ENCODE peak calls at places on chromosomes 1 and 21, in six cellular contexts. One of them, this sample, is unnamed.

GRCh38 chr1:93814059-93814794 is 64.8 kb downstream of the DNTTIP2 start:
- DNase-seq in Karpas-422: peak; percentile 87
- DNase-seq in breast epithelium: no peak
- DNase-seq in BE2C: peak; percentile 58
- DNase-seq in T-helper 9 cell: no peak
- DNase-seq in Kasumi-1: peak; percentile 88
- DNase-seq in this sample: no peak

GRCh38 chr1:72568113-72568512 is 285.8 kb upstream of the NEGR1 start:
- DNase-seq in Karpas-422: no peak
- DNase-seq in breast epithelium: no peak
- DNase-seq in BE2C: no peak
- DNase-seq in T-helper 9 cell: no peak
- DNase-seq in Kasumi-1: no peak
- DNase-seq in this sample: no peak

GRCh38 chr1:160284220-160284781 is 632 bp downstream of the PEX19 start:
- DNase-seq in Karpas-422: peak; percentile 56
- DNase-seq in breast epithelium: no peak
- DNase-seq in BE2C: no peak
- DNase-seq in T-helper 9 cell: no peak
- DNase-seq in Kasumi-1: peak; percentile 20
- DNase-seq in this sample: no peak

GRCh38 chr1:158686430-158687009 is at the start of gene SPTA1:
- DNase-seq in Karpas-422: no peak
- DNase-seq in breast epithelium: no peak
- DNase-seq in BE2C: no peak
- DNase-seq in T-helper 9 cell: no peak
- DNase-seq in Kasumi-1: no peak
- DNase-seq in this sample: no peak

GRCh38 chr1:178093958-178094751 is at the start of gene RASAL2:
- DNase-seq in Karpas-422: no peak
- DNase-seq in breast epithelium: peak; percentile 71
- DNase-seq in BE2C: peak; percentile 58
- DNase-seq in T-helper 9 cell: no peak
- DNase-seq in Kasumi-1: peak; percentile 24
- DNase-seq in this sample: peak; percentile 85

GRCh38 chr1:36755313-36756230 is 272.9 kb upstream of the CSF3R start:
- DNase-seq in Karpas-422: no peak
- DNase-seq in breast epithelium: no peak
- DNase-seq in BE2C: no peak
- DNase-seq in T-helper 9 cell: no peak
- DNase-seq in Kasumi-1: no peak
- DNase-seq in this sample: no peak

GRCh38 chr1:207049514-207049913 is 1.5 kb downstream of the YOD1 start:
- DNase-seq in Karpas-422: no peak
- DNase-seq in breast epithelium: no peak
- DNase-seq in BE2C: no peak
- DNase-seq in T-helper 9 cell: no peak
- DNase-seq in Kasumi-1: no peak
- DNase-seq in this sample: no peak

GRCh38 chr1:47624531-47624930 is 186.7 kb downstream of the FOXD2 start:
- DNase-seq in Karpas-422: peak; percentile 74
- DNase-seq in breast epithelium: no peak
- DNase-seq in BE2C: no peak
- DNase-seq in T-helper 9 cell: no peak
- DNase-seq in Kasumi-1: no peak
- DNase-seq in this sample: no peak

GRCh38 chr1:44788120-44788860 is at the start of gene BEST4:
- DNase-seq in Karpas-422: no peak
- DNase-seq in breast epithelium: no peak
- DNase-seq in BE2C: no peak
- DNase-seq in T-helper 9 cell: no peak
- DNase-seq in Kasumi-1: no peak
- DNase-seq in this sample: no peak

GRCh38 chr1:22978299-22978698 is 5.6 kb upstream of the LACTBL1 start:
- DNase-seq in Karpas-422: no peak
- DNase-seq in breast epithelium: no peak
- DNase-seq in BE2C: no peak
- DNase-seq in T-helper 9 cell: no peak
- DNase-seq in Kasumi-1: no peak
- DNase-seq in this sample: no peak

GRCh38 chr1:116568925-116569490 is 1.8 kb downstream of the CD58 start:
- DNase-seq in Karpas-422: no peak
- DNase-seq in breast epithelium: no peak
- DNase-seq in BE2C: no peak
- DNase-seq in T-helper 9 cell: no peak
- DNase-seq in Kasumi-1: no peak
- DNase-seq in this sample: no peak

GRCh38 chr1:35832515-35832914 is 24.7 kb downstream of the AGO4 start:
- DNase-seq in Karpas-422: no peak
- DNase-seq in breast epithelium: no peak
- DNase-seq in BE2C: no peak
- DNase-seq in T-helper 9 cell: no peak
- DNase-seq in Kasumi-1: no peak
- DNase-seq in this sample: no peak

GRCh38 chr1:45331436-45332345 is 5.0 kb downstream of the HPDL start:
- DNase-seq in Karpas-422: no peak
- DNase-seq in breast epithelium: no peak
- DNase-seq in BE2C: no peak
- DNase-seq in T-helper 9 cell: no peak
- DNase-seq in Kasumi-1: no peak
- DNase-seq in this sample: no peak

GRCh38 chr1:237084399-237085077 is 42.6 kb downstream of the RYR2 start:
- DNase-seq in Karpas-422: no peak
- DNase-seq in breast epithelium: no peak
- DNase-seq in BE2C: no peak
- DNase-seq in T-helper 9 cell: no peak
- DNase-seq in Kasumi-1: no peak
- DNase-seq in this sample: no peak

GRCh38 chr21:35053356-35054096 is 4.4 kb upstream of the RUNX1 start:
- DNase-seq in Karpas-422: no peak
- DNase-seq in breast epithelium: no peak
- DNase-seq in BE2C: no peak
- DNase-seq in T-helper 9 cell: no peak
- DNase-seq in Kasumi-1: no peak
- DNase-seq in this sample: no peak

GRCh38 chr1:37423810-37424209 is 50.6 kb upstream of the ZC3H12A start:
- DNase-seq in Karpas-422: peak; percentile 65
- DNase-seq in breast epithelium: no peak
- DNase-seq in BE2C: no peak
- DNase-seq in T-helper 9 cell: no peak
- DNase-seq in Kasumi-1: no peak
- DNase-seq in this sample: no peak

GRCh38 chr1:20413136-20413790 is 72.7 kb downstream of the CAMK2N1 start:
- DNase-seq in Karpas-422: no peak
- DNase-seq in breast epithelium: no peak
- DNase-seq in BE2C: no peak
- DNase-seq in T-helper 9 cell: no peak
- DNase-seq in Kasumi-1: no peak
- DNase-seq in this sample: peak; percentile 59

GRCh38 chr1:31523012-31523411 is 53.3 kb upstream of the TINAGL1 start:
- DNase-seq in Karpas-422: no peak
- DNase-seq in breast epithelium: no peak
- DNase-seq in BE2C: no peak
- DNase-seq in T-helper 9 cell: no peak
- DNase-seq in Kasumi-1: no peak
- DNase-seq in this sample: no peak

GRCh38 chr1:179298952-179299351 is 5.4 kb downstream of the SOAT1 start:
- DNase-seq in Karpas-422: no peak
- DNase-seq in breast epithelium: no peak
- DNase-seq in BE2C: no peak
- DNase-seq in T-helper 9 cell: peak; percentile 26
- DNase-seq in Kasumi-1: no peak
- DNase-seq in this sample: no peak

GRCh38 chr1:15843826-15844572 is 3.5 kb upstream of the SPEN start:
- DNase-seq in Karpas-422: peak; percentile 93
- DNase-seq in breast epithelium: no peak
- DNase-seq in BE2C: no peak
- DNase-seq in T-helper 9 cell: no peak
- DNase-seq in Kasumi-1: no peak
- DNase-seq in this sample: no peak

GRCh38 chr21:40047993-40048730 is 180.9 kb downstream of the PCP4 start:
- DNase-seq in Karpas-422: no peak
- DNase-seq in breast epithelium: no peak
- DNase-seq in BE2C: no peak
- DNase-seq in T-helper 9 cell: no peak
- DNase-seq in Kasumi-1: no peak
- DNase-seq in this sample: no peak

GRCh38 chr1:212558665-212559480 is 49.7 kb upstream of the ATF3 start:
- DNase-seq in Karpas-422: peak; percentile 97
- DNase-seq in breast epithelium: peak; percentile 95
- DNase-seq in BE2C: peak; percentile 92
- DNase-seq in T-helper 9 cell: peak; percentile 90
- DNase-seq in Kasumi-1: peak; percentile 81
- DNase-seq in this sample: peak; percentile 95

GRCh38 chr1:7039590-7039989 is 254.3 kb downstream of the CAMTA1 start:
- DNase-seq in Karpas-422: no peak
- DNase-seq in breast epithelium: no peak
- DNase-seq in BE2C: no peak
- DNase-seq in T-helper 9 cell: no peak
- DNase-seq in Kasumi-1: no peak
- DNase-seq in this sample: no peak

GRCh38 chr1:154859786-154860153 is 10.3 kb downstream of the KCNN3 start:
- DNase-seq in Karpas-422: peak; percentile 93
- DNase-seq in breast epithelium: no peak
- DNase-seq in BE2C: no peak
- DNase-seq in T-helper 9 cell: no peak
- DNase-seq in Kasumi-1: no peak
- DNase-seq in this sample: no peak

GRCh38 chr1:42239555-42239954 is 75.0 kb upstream of the GUCA2A start:
- DNase-seq in Karpas-422: no peak
- DNase-seq in breast epithelium: no peak
- DNase-seq in BE2C: no peak
- DNase-seq in T-helper 9 cell: no peak
- DNase-seq in Kasumi-1: no peak
- DNase-seq in this sample: no peak

GRCh38 chr1:20962576-20963258 is 175.6 kb upstream of the HP1BP3 start:
- DNase-seq in Karpas-422: no peak
- DNase-seq in breast epithelium: no peak
- DNase-seq in BE2C: no peak
- DNase-seq in T-helper 9 cell: no peak
- DNase-seq in Kasumi-1: no peak
- DNase-seq in this sample: no peak

GRCh38 chr1:41394918-41395598 is 33.8 kb downstream of the FOXO6 start:
- DNase-seq in Karpas-422: peak; percentile 74
- DNase-seq in breast epithelium: no peak
- DNase-seq in BE2C: peak; percentile 26
- DNase-seq in T-helper 9 cell: no peak
- DNase-seq in Kasumi-1: peak; percentile 25
- DNase-seq in this sample: no peak

GRCh38 chr1:115400891-115401290 is 62.8 kb upstream of the NGF start:
- DNase-seq in Karpas-422: peak; percentile 42
- DNase-seq in breast epithelium: no peak
- DNase-seq in BE2C: no peak
- DNase-seq in T-helper 9 cell: no peak
- DNase-seq in Kasumi-1: no peak
- DNase-seq in this sample: no peak

GRCh38 chr1:197811769-197812168 is 36.5 kb upstream of the DENND1B start:
- DNase-seq in Karpas-422: no peak
- DNase-seq in breast epithelium: no peak
- DNase-seq in BE2C: no peak
- DNase-seq in T-helper 9 cell: no peak
- DNase-seq in Kasumi-1: no peak
- DNase-seq in this sample: no peak

GRCh38 chr1:43018091-43018490 is 59.4 kb upstream of the SLC2A1 start:
- DNase-seq in Karpas-422: no peak
- DNase-seq in breast epithelium: no peak
- DNase-seq in BE2C: no peak
- DNase-seq in T-helper 9 cell: no peak
- DNase-seq in Kasumi-1: no peak
- DNase-seq in this sample: no peak

GRCh38 chr1:154954541-154954940 is 1.4 kb downstream of the PBXIP1 start:
- DNase-seq in Karpas-422: no peak
- DNase-seq in breast epithelium: no peak
- DNase-seq in BE2C: no peak
- DNase-seq in T-helper 9 cell: no peak
- DNase-seq in Kasumi-1: no peak
- DNase-seq in this sample: no peak